ENCODE peak calls at places on chromosome 2, in six cellular contexts. One of them, this sample, is unnamed.

GRCh38 chr2:215882689-215883088 is 130.7 kb downstream of the MREG start:
- DNase-seq in HFF-Myc: no peak
- DNase-seq in breast epithelium: no peak
- DNase-seq in left ventricle myocardium inferior: no peak
- DNase-seq in astrocyte of the spinal cord: no peak
- DNase-seq in NB4: no peak
- DNase-seq in this sample: no peak

GRCh38 chr2:233329489-233330135 is 22.0 kb downstream of the SAG start:
- DNase-seq in HFF-Myc: no peak
- DNase-seq in breast epithelium: no peak
- DNase-seq in left ventricle myocardium inferior: no peak
- DNase-seq in astrocyte of the spinal cord: peak
- DNase-seq in NB4: no peak
- DNase-seq in this sample: no peak

GRCh38 chr2:122000556-122001340 is 245.3 kb downstream of the TSN start:
- DNase-seq in HFF-Myc: no peak
- DNase-seq in breast epithelium: no peak
- DNase-seq in left ventricle myocardium inferior: no peak
- DNase-seq in astrocyte of the spinal cord: no peak
- DNase-seq in NB4: no peak
- DNase-seq in this sample: no peak

GRCh38 chr2:11342561-11343343 is 1.7 kb downstream of the ROCK2 start:
- DNase-seq in HFF-Myc: no peak
- DNase-seq in breast epithelium: no peak
- DNase-seq in left ventricle myocardium inferior: no peak
- DNase-seq in astrocyte of the spinal cord: peak
- DNase-seq in NB4: peak
- DNase-seq in this sample: no peak

GRCh38 chr2:85584354-85584856 is at the start of gene VAMP5:
- DNase-seq in HFF-Myc: no peak
- DNase-seq in breast epithelium: no peak
- DNase-seq in left ventricle myocardium inferior: peak
- DNase-seq in astrocyte of the spinal cord: no peak
- DNase-seq in NB4: no peak
- DNase-seq in this sample: no peak

GRCh38 chr2:128879161-128879560 is 560.5 kb upstream of the HS6ST1 start:
- DNase-seq in HFF-Myc: no peak
- DNase-seq in breast epithelium: no peak
- DNase-seq in left ventricle myocardium inferior: no peak
- DNase-seq in astrocyte of the spinal cord: no peak
- DNase-seq in NB4: no peak
- DNase-seq in this sample: no peak

GRCh38 chr2:238176565-238176964 is 17.8 kb downstream of the ERFE start:
- DNase-seq in HFF-Myc: no peak
- DNase-seq in breast epithelium: no peak
- DNase-seq in left ventricle myocardium inferior: no peak
- DNase-seq in astrocyte of the spinal cord: no peak
- DNase-seq in NB4: no peak
- DNase-seq in this sample: no peak

GRCh38 chr2:225091336-225091735 is 49.1 kb upstream of the DOCK10 start:
- DNase-seq in HFF-Myc: peak
- DNase-seq in breast epithelium: no peak
- DNase-seq in left ventricle myocardium inferior: no peak
- DNase-seq in astrocyte of the spinal cord: peak
- DNase-seq in NB4: no peak
- DNase-seq in this sample: no peak

GRCh38 chr2:169349528-169349927 is 12.8 kb downstream of the LRP2 start:
- DNase-seq in HFF-Myc: no peak
- DNase-seq in breast epithelium: no peak
- DNase-seq in left ventricle myocardium inferior: no peak
- DNase-seq in astrocyte of the spinal cord: no peak
- DNase-seq in NB4: no peak
- DNase-seq in this sample: no peak

GRCh38 chr2:24238158-24238557 is 63.3 kb downstream of the FAM228A start:
- DNase-seq in HFF-Myc: no peak
- DNase-seq in breast epithelium: no peak
- DNase-seq in left ventricle myocardium inferior: no peak
- DNase-seq in astrocyte of the spinal cord: no peak
- DNase-seq in NB4: no peak
- DNase-seq in this sample: no peak

GRCh38 chr2:53842891-53843290 is 16.9 kb downstream of the GPR75 start:
- DNase-seq in HFF-Myc: no peak
- DNase-seq in breast epithelium: no peak
- DNase-seq in left ventricle myocardium inferior: no peak
- DNase-seq in astrocyte of the spinal cord: no peak
- DNase-seq in NB4: no peak
- DNase-seq in this sample: no peak

GRCh38 chr2:64324746-64325410 is 129.1 kb upstream of the LGALSL start:
- DNase-seq in HFF-Myc: no peak
- DNase-seq in breast epithelium: no peak
- DNase-seq in left ventricle myocardium inferior: no peak
- DNase-seq in astrocyte of the spinal cord: no peak
- DNase-seq in NB4: no peak
- DNase-seq in this sample: no peak

GRCh38 chr2:105224444-105224843 is 17.1 kb upstream of the GPR45 start:
- DNase-seq in HFF-Myc: no peak
- DNase-seq in breast epithelium: no peak
- DNase-seq in left ventricle myocardium inferior: no peak
- DNase-seq in astrocyte of the spinal cord: no peak
- DNase-seq in NB4: no peak
- DNase-seq in this sample: no peak

GRCh38 chr2:176455865-176456291 is 186.6 kb downstream of the MTX2 start:
- DNase-seq in HFF-Myc: peak
- DNase-seq in breast epithelium: peak
- DNase-seq in left ventricle myocardium inferior: peak
- DNase-seq in astrocyte of the spinal cord: no peak
- DNase-seq in NB4: peak
- DNase-seq in this sample: no peak

GRCh38 chr2:114022360-114023085 is 132.6 kb downstream of the ACTR3 start:
- DNase-seq in HFF-Myc: no peak
- DNase-seq in breast epithelium: no peak
- DNase-seq in left ventricle myocardium inferior: no peak
- DNase-seq in astrocyte of the spinal cord: peak
- DNase-seq in NB4: no peak
- DNase-seq in this sample: no peak

GRCh38 chr2:218313356-218313755 is 21.1 kb upstream of the TMBIM1 start:
- DNase-seq in HFF-Myc: no peak
- DNase-seq in breast epithelium: no peak
- DNase-seq in left ventricle myocardium inferior: no peak
- DNase-seq in astrocyte of the spinal cord: no peak
- DNase-seq in NB4: no peak
- DNase-seq in this sample: no peak

GRCh38 chr2:191427031-191427430 is 181.8 kb downstream of the MYO1B start:
- DNase-seq in HFF-Myc: no peak
- DNase-seq in breast epithelium: no peak
- DNase-seq in left ventricle myocardium inferior: no peak
- DNase-seq in astrocyte of the spinal cord: no peak
- DNase-seq in NB4: no peak
- DNase-seq in this sample: no peak

DNA sequence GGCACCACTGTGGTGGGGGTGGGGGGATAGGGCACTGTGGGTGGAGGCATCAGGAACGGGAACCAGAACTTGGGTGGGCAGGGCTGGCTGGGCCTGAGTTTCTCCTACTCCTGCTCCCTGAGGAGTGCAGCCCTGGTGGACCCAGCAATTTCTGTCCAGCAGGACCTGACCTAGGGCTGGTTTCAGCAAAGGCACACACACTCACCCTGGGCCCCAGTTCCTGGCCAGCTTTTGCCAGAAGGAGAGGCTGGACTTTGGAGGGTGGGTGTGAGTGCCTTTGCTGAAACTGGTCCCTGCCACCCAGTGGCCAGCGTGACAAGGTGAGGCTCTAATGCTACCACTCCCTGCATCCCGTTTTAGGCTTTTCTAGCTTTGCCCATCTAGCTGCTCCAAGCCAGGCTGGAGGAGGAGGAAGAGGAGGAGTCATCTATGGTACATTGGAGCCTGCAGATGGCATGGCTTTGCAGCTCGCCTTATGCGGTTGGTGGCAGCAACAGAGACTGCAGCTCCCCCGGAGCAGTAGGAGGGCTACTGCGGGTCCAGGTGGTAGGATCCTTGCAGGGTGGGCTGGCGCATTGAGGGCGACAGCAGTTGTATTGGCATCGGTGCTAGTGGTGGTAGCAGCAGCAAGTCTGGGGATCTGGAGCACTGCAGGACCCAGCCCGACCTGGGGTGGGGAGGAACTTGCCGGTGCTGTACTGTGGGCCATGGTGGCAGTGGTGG is 40.4 kb upstream of the IMP4 start:
- DNase-seq in HFF-Myc: no peak
- DNase-seq in breast epithelium: no peak
- DNase-seq in left ventricle myocardium inferior: no peak
- DNase-seq in astrocyte of the spinal cord: no peak
- DNase-seq in NB4: no peak
- DNase-seq in this sample: no peak
- TF ChIP-seq CTCF in HFF-Myc: no peak
- TF ChIP-seq CTCF in breast epithelium: no peak
- TF ChIP-seq CTCF in left ventricle myocardium inferior: no peak
- TF ChIP-seq CTCF in astrocyte of the spinal cord: no peak
- TF ChIP-seq CTCF in NB4: no peak
- TF ChIP-seq CTCF in this sample: no peak

GRCh38 chr2:106839849-106840595 is 45.9 kb downstream of the ST6GAL2 start:
- DNase-seq in HFF-Myc: no peak
- DNase-seq in breast epithelium: no peak
- DNase-seq in left ventricle myocardium inferior: no peak
- DNase-seq in astrocyte of the spinal cord: no peak
- DNase-seq in NB4: peak
- DNase-seq in this sample: no peak
- TF ChIP-seq CTCF in HFF-Myc: peak
- TF ChIP-seq CTCF in breast epithelium: no peak
- TF ChIP-seq CTCF in left ventricle myocardium inferior: peak
- TF ChIP-seq CTCF in astrocyte of the spinal cord: peak
- TF ChIP-seq CTCF in NB4: peak
- TF ChIP-seq CTCF in this sample: no peak

DNA sequence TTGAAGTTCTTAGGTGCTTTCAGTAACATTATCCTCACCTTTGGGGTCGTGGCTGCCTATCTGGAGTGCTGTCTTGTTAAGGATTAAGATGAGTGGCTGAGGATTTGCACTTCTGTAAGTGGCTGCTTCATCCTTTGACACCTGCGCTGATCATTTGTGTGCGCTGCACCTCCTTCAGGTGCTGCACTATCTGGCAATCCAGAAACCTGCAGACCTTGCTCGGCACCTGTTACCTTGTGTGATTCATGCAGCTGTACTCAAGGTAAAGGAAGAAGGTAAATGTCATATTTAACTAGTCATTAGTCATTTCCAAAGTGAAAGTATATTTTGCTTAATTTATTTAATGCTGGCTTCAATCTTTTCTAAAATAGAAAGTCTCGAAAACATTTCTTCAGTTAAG is 110.3 kb downstream of the RAB3GAP1 start:
- DNase-seq in HFF-Myc: no peak
- DNase-seq in breast epithelium: no peak
- DNase-seq in left ventricle myocardium inferior: no peak
- DNase-seq in astrocyte of the spinal cord: no peak
- DNase-seq in NB4: no peak
- DNase-seq in this sample: no peak
- TF ChIP-seq CTCF in HFF-Myc: no peak
- TF ChIP-seq CTCF in breast epithelium: no peak
- TF ChIP-seq CTCF in left ventricle myocardium inferior: no peak
- TF ChIP-seq CTCF in astrocyte of the spinal cord: no peak
- TF ChIP-seq CTCF in NB4: no peak
- TF ChIP-seq CTCF in this sample: no peak

GRCh38 chr2:186780701-186781316 is 68.2 kb downstream of the ZSWIM2 start:
- DNase-seq in HFF-Myc: peak
- DNase-seq in breast epithelium: no peak
- DNase-seq in left ventricle myocardium inferior: no peak
- DNase-seq in astrocyte of the spinal cord: peak
- DNase-seq in NB4: peak
- DNase-seq in this sample: no peak
- TF ChIP-seq CTCF in HFF-Myc: peak
- TF ChIP-seq CTCF in breast epithelium: no peak
- TF ChIP-seq CTCF in left ventricle myocardium inferior: no peak
- TF ChIP-seq CTCF in astrocyte of the spinal cord: peak
- TF ChIP-seq CTCF in NB4: peak
- TF ChIP-seq CTCF in this sample: no peak

DNA sequence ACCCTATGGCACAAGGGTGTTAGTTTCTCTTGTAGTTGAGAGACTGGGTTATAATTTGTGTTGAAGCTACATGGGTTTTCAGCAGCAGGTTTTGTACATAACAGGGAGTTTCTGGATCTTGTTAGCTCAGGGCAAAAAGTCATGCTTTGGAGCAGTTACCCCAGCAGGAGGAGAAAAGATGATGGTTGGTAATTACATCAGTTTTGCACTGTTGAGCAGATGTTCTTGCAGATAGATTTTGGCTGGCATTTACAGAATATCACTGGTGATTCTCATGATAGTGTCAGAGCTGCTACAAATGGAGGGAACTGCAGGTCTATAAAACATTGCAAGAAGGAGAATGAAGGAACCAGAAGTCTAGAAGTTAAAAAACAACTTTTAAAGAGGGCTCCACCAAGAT is 215.2 kb upstream of the ATP5MC3 start:
- DNase-seq in HFF-Myc: no peak
- DNase-seq in breast epithelium: no peak
- DNase-seq in left ventricle myocardium inferior: no peak
- DNase-seq in astrocyte of the spinal cord: no peak
- DNase-seq in NB4: no peak
- DNase-seq in this sample: no peak
- TF ChIP-seq CTCF in HFF-Myc: no peak
- TF ChIP-seq CTCF in breast epithelium: no peak
- TF ChIP-seq CTCF in left ventricle myocardium inferior: no peak
- TF ChIP-seq CTCF in astrocyte of the spinal cord: no peak
- TF ChIP-seq CTCF in NB4: no peak
- TF ChIP-seq CTCF in this sample: no peak

GRCh38 chr2:135744761-135745314 is 3.2 kb downstream of the UBXN4 start:
- DNase-seq in HFF-Myc: no peak
- DNase-seq in breast epithelium: no peak
- DNase-seq in left ventricle myocardium inferior: no peak
- DNase-seq in astrocyte of the spinal cord: peak
- DNase-seq in NB4: peak
- DNase-seq in this sample: no peak
- TF ChIP-seq CTCF in HFF-Myc: peak
- TF ChIP-seq CTCF in breast epithelium: no peak
- TF ChIP-seq CTCF in left ventricle myocardium inferior: peak
- TF ChIP-seq CTCF in astrocyte of the spinal cord: peak
- TF ChIP-seq CTCF in NB4: peak
- TF ChIP-seq CTCF in this sample: peak

GRCh38 chr2:96716388-96716787 is 23.5 kb downstream of the LMAN2L start:
- DNase-seq in HFF-Myc: no peak
- DNase-seq in breast epithelium: no peak
- DNase-seq in left ventricle myocardium inferior: no peak
- DNase-seq in astrocyte of the spinal cord: no peak
- DNase-seq in NB4: no peak
- DNase-seq in this sample: no peak

GRCh38 chr2:96710985-96711384 is 28.9 kb downstream of the LMAN2L start:
- DNase-seq in HFF-Myc: no peak
- DNase-seq in breast epithelium: no peak
- DNase-seq in left ventricle myocardium inferior: no peak
- DNase-seq in astrocyte of the spinal cord: no peak
- DNase-seq in NB4: no peak
- DNase-seq in this sample: no peak

GRCh38 chr2:96715658-96716057 is 24.2 kb downstream of the LMAN2L start:
- DNase-seq in HFF-Myc: no peak
- DNase-seq in breast epithelium: no peak
- DNase-seq in left ventricle myocardium inferior: no peak
- DNase-seq in astrocyte of the spinal cord: no peak
- DNase-seq in NB4: no peak
- DNase-seq in this sample: no peak
- TF ChIP-seq CTCF in HFF-Myc: no peak
- TF ChIP-seq CTCF in breast epithelium: no peak
- TF ChIP-seq CTCF in left ventricle myocardium inferior: no peak
- TF ChIP-seq CTCF in astrocyte of the spinal cord: no peak
- TF ChIP-seq CTCF in NB4: no peak
- TF ChIP-seq CTCF in this sample: no peak

GRCh38 chr2:35035883-35036282 is 1319.7 kb upstream of the CRIM1 start:
- DNase-seq in HFF-Myc: no peak
- DNase-seq in breast epithelium: no peak
- DNase-seq in left ventricle myocardium inferior: no peak
- DNase-seq in astrocyte of the spinal cord: no peak
- DNase-seq in NB4: peak
- DNase-seq in this sample: no peak
- TF ChIP-seq CTCF in HFF-Myc: no peak
- TF ChIP-seq CTCF in breast epithelium: no peak
- TF ChIP-seq CTCF in left ventricle myocardium inferior: no peak
- TF ChIP-seq CTCF in astrocyte of the spinal cord: no peak
- TF ChIP-seq CTCF in NB4: no peak
- TF ChIP-seq CTCF in this sample: no peak